ENCODE peak calls at places on chromosomes 6 and 20, in six cellular contexts. J is naive thymus-derived CD4-positive, alpha-beta T cell; G is aorta; H is brain microvascular endothelial cell; F is psoas muscle; T is ascending aorta. C is an unnamed sample.
A peak's percentile ranks its signal among the peaks of the same experiment; 100 is the strongest.

GRCh38 chr20:40434122-40434521 is 254.9 kb downstream of the MAFB start:
- DNase-seq in T (no peak), G (no peak), H (no peak), J (no peak), F (no peak), C (no peak)

GRCh38 chr20:1905693-1906092 is 10.5 kb downstream of the SIRPA start:
- DNase-seq in G (no peak), T (no peak), H (no peak), F (no peak), J (no peak), C (no peak)

GRCh38 chr6:145809785-145810184 is 4.8 kb downstream of the FBXO30 start:
- DNase-seq in G (no peak), F (no peak), T (no peak), H (no peak), J (no peak), C (no peak)

GRCh38 chr6:25056130-25056529 is 120.4 kb upstream of the RIPOR2 start:
- DNase-seq in G (no peak), T (no peak), J (peak; percentile 86), F (no peak), H (no peak), C (no peak)

GRCh38 chr6:148200302-148200701 is 142.3 kb upstream of the SASH1 start:
- DNase-seq in G (no peak), F (no peak), J (no peak), T (no peak), H (no peak), C (no peak)

GRCh38 chr20:64223526-64224067 is 32.0 kb upstream of the PCMTD2 start:
- DNase-seq in G (no peak), F (no peak), J (no peak), H (no peak), T (no peak), C (no peak)

GRCh38 chr6:28867078-28867414 is 56.7 kb downstream of the TRIM27 start:
- DNase-seq in G (no peak), H (no peak), F (no peak), J (no peak), T (no peak), C (no peak)

GRCh38 chr6:3247255-3248146 is 11.2 kb upstream of the PSMG4 start:
- DNase-seq in G (peak; percentile 88), J (no peak), T (no peak), F (peak; percentile 61), H (peak; percentile 95), C (peak; percentile 78)

GRCh38 chr6:117590447-117590846 is 11.9 kb downstream of the GOPC start:
- DNase-seq in G (no peak), T (no peak), F (no peak), J (no peak), H (no peak), C (no peak)

GRCh38 chr6:144581807-144582537 is 296.8 kb downstream of the UTRN start:
- DNase-seq in J (peak; percentile 24), G (no peak), H (peak; percentile 38), F (no peak), T (no peak), C (no peak)

GRCh38 chr6:32940656-32941411 is at the start of gene HLA-DMB:
- DNase-seq in J (peak; percentile 75), H (peak; percentile 58), T (peak; percentile 84), G (no peak), F (no peak), C (no peak)

GRCh38 chr6:129621252-129621651 is 88.7 kb downstream of the ARHGAP18 start:
- DNase-seq in F (no peak), T (no peak), H (no peak), G (no peak), J (no peak), C (no peak)

GRCh38 chr20:63739129-63740069 is at the start of gene SLC2A4RG:
- DNase-seq in G (peak; percentile 93), J (peak; percentile 70), H (no peak), F (peak; percentile 86), T (peak; percentile 86), C (peak; percentile 83)

GRCh38 chr6:18585032-18585573 is 198.0 kb downstream of the RNF144B start:
- DNase-seq in G (no peak), J (no peak), T (no peak), H (peak; percentile 89), F (peak; percentile 35), C (no peak)

GRCh38 chr20:6240059-6240458 is 117.2 kb upstream of the FERMT1 start:
- DNase-seq in T (no peak), G (no peak), H (no peak), F (no peak), J (no peak), C (no peak)

GRCh38 chr20:8740265-8740664 is 328.6 kb upstream of the PLCB4 start:
- DNase-seq in G (no peak), H (no peak), F (no peak), T (no peak), J (no peak), C (no peak)

GRCh38 chr6:31005249-31006020 is 4.8 kb upstream of the MUC22 start:
- DNase-seq in J (no peak), F (peak; percentile 45), T (no peak), H (no peak), G (no peak), C (no peak)

GRCh38 chr6:26189905-26190304 is 102.7 kb downstream of the HFE start:
- DNase-seq in F (no peak), G (no peak), J (no peak), T (no peak), H (no peak), C (no peak)
- H3K27ac ChIP-seq in F (no peak overlapping the region), G (no peak overlapping the region), J (no peak overlapping the region), T (no peak overlapping the region), H (no peak overlapping the region), C (no peak overlapping the region)

GRCh38 chr20:56412949-56413348 is 889 bp downstream of the CASS4 start:
- DNase-seq in G (no peak), H (no peak), F (no peak), J (no peak), T (no peak), C (no peak)
- H3K27ac ChIP-seq in G (no peak overlapping the region), H (peak overlapping the region; percentile 92), F (no peak overlapping the region), J (peak overlapping the region; percentile 78), T (no peak overlapping the region), C (peak overlapping the region; percentile 61)

GRCh38 chr6:170368544-170368943 is 62.0 kb downstream of the FAM120B start:
- DNase-seq in J (no peak), G (no peak), F (no peak), H (no peak), T (no peak), C (no peak)
- H3K27ac ChIP-seq in J (no peak overlapping the region), G (no peak overlapping the region), F (peak overlapping the region; percentile 51), H (no peak overlapping the region), T (no peak overlapping the region), C (no peak overlapping the region)

GRCh38 chr6:100517633-100518032 is 52.9 kb upstream of the SIM1 start:
- DNase-seq in H (no peak), F (no peak), J (no peak), T (no peak), G (no peak), C (no peak)
- H3K27ac ChIP-seq in H (no peak overlapping the region), F (no peak overlapping the region), J (no peak overlapping the region), T (no peak overlapping the region), G (no peak overlapping the region), C (no peak overlapping the region)

C was measured in coronary artery.